ENCODE peak calls at places on chromosomes 12 and 14, in four cellular contexts. One of them, this sample, is unnamed.

GRCh38 chr12:45663452-45663851 is 66.1 kb upstream of the ARID2 start:
- DNase-seq in dorsolateral prefrontal cortex: no peak
- DNase-seq in IMR-90: no peak
- DNase-seq in psoas muscle: no peak
- DNase-seq in this sample: no peak

GRCh38 chr14:89270439-89271227 is 146.4 kb downstream of the FOXN3 start:
- DNase-seq in dorsolateral prefrontal cortex: no peak
- DNase-seq in IMR-90: no peak
- DNase-seq in psoas muscle: no peak
- DNase-seq in this sample: no peak

GRCh38 chr14:59474172-59474571 is 9.0 kb upstream of the GPR135 start:
- DNase-seq in dorsolateral prefrontal cortex: no peak
- DNase-seq in IMR-90: peak; percentile 72
- DNase-seq in psoas muscle: no peak
- DNase-seq in this sample: no peak

GRCh38 chr12:60201891-60202290 is 606.1 kb downstream of the SLC16A7 start:
- DNase-seq in dorsolateral prefrontal cortex: no peak
- DNase-seq in IMR-90: peak; percentile 28
- DNase-seq in psoas muscle: no peak
- DNase-seq in this sample: no peak

GRCh38 chr12:124824195-124824594 is 39.5 kb downstream of the SCARB1 start:
- DNase-seq in dorsolateral prefrontal cortex: no peak
- DNase-seq in IMR-90: no peak
- DNase-seq in psoas muscle: no peak
- DNase-seq in this sample: no peak

GRCh38 chr12:96487214-96487613 is 2.2 kb upstream of the CFAP54 start:
- DNase-seq in dorsolateral prefrontal cortex: no peak
- DNase-seq in IMR-90: peak; percentile 88
- DNase-seq in psoas muscle: no peak
- DNase-seq in this sample: peak; percentile 39

GRCh38 chr14:75202671-75203070 is 26.3 kb upstream of the TMED10 start:
- DNase-seq in dorsolateral prefrontal cortex: no peak
- DNase-seq in IMR-90: no peak
- DNase-seq in psoas muscle: no peak
- DNase-seq in this sample: no peak

GRCh38 chr12:33596061-33596460 is 156.4 kb upstream of the SYT10 start:
- DNase-seq in dorsolateral prefrontal cortex: no peak
- DNase-seq in IMR-90: no peak
- DNase-seq in psoas muscle: no peak
- DNase-seq in this sample: no peak

GRCh38 chr14:104113631-104114420 is 24.6 kb upstream of the KIF26A start:
- DNase-seq in dorsolateral prefrontal cortex: no peak
- DNase-seq in IMR-90: no peak
- DNase-seq in psoas muscle: peak; percentile 10
- DNase-seq in this sample: no peak
- H3K27me3 ChIP-seq in dorsolateral prefrontal cortex: peaks cover 16% of the 10 kb centered on the region
- H3K27me3 ChIP-seq in IMR-90: peaks cover 17% of the 10 kb centered on the region
- H3K27me3 ChIP-seq in psoas muscle: no peaks in the 10 kb centered on the region
- H3K27me3 ChIP-seq in this sample: peaks cover 10% of the 10 kb centered on the region

GRCh38 chr12:57755194-57755453 is 221 bp downstream of the MARCHF9 start:
- DNase-seq in dorsolateral prefrontal cortex: no peak
- DNase-seq in IMR-90: no peak
- DNase-seq in psoas muscle: no peak
- DNase-seq in this sample: no peak

GRCh38 chr12:57753938-57754337 is 965 bp upstream of the MARCHF9 start:
- DNase-seq in dorsolateral prefrontal cortex: no peak
- DNase-seq in IMR-90: no peak
- DNase-seq in psoas muscle: no peak
- DNase-seq in this sample: no peak

GRCh38 chr12:57756406-57757341 is 1.8 kb downstream of the MARCHF9 start:
- DNase-seq in dorsolateral prefrontal cortex: no peak
- DNase-seq in IMR-90: no peak
- DNase-seq in psoas muscle: no peak
- DNase-seq in this sample: no peak

GRCh38 chr12:57754411-57755193 is at the start of gene MARCHF9:
- DNase-seq in dorsolateral prefrontal cortex: no peak
- DNase-seq in IMR-90: no peak
- DNase-seq in psoas muscle: peak; percentile 54
- DNase-seq in this sample: no peak

GRCh38 chr12:57755454-57756372 is 810 bp downstream of the MARCHF9 start:
- DNase-seq in dorsolateral prefrontal cortex: no peak
- DNase-seq in IMR-90: no peak
- DNase-seq in psoas muscle: no peak
- DNase-seq in this sample: no peak
- H3K27me3 ChIP-seq in dorsolateral prefrontal cortex: no peaks in the 10 kb centered on the region
- H3K27me3 ChIP-seq in IMR-90: peaks cover 10% of the 10 kb centered on the region
- H3K27me3 ChIP-seq in psoas muscle: no peaks in the 10 kb centered on the region
- H3K27me3 ChIP-seq in this sample: peaks cover 6% of the 10 kb centered on the region

GRCh38 chr12:130142736-130143135 is 19.5 kb upstream of the FZD10 start:
- DNase-seq in dorsolateral prefrontal cortex: no peak
- DNase-seq in IMR-90: no peak
- DNase-seq in psoas muscle: no peak
- DNase-seq in this sample: no peak

GRCh38 chr12:130139971-130140547 is 22.2 kb upstream of the FZD10 start:
- DNase-seq in dorsolateral prefrontal cortex: no peak
- DNase-seq in IMR-90: no peak
- DNase-seq in psoas muscle: no peak
- DNase-seq in this sample: no peak

GRCh38 chr12:130139541-130139940 is 22.7 kb upstream of the FZD10 start:
- DNase-seq in dorsolateral prefrontal cortex: no peak
- DNase-seq in IMR-90: no peak
- DNase-seq in psoas muscle: no peak
- DNase-seq in this sample: no peak

GRCh38 chr12:130141901-130142683 is 20.2 kb upstream of the FZD10 start:
- DNase-seq in dorsolateral prefrontal cortex: no peak
- DNase-seq in IMR-90: no peak
- DNase-seq in psoas muscle: no peak
- DNase-seq in this sample: no peak

GRCh38 chr12:130141105-130141504 is 21.2 kb upstream of the FZD10 start:
- DNase-seq in dorsolateral prefrontal cortex: no peak
- DNase-seq in IMR-90: no peak
- DNase-seq in psoas muscle: no peak
- DNase-seq in this sample: no peak
- H3K27me3 ChIP-seq in dorsolateral prefrontal cortex: no peaks in the 10 kb centered on the region
- H3K27me3 ChIP-seq in IMR-90: no peaks in the 10 kb centered on the region
- H3K27me3 ChIP-seq in psoas muscle: no peaks in the 10 kb centered on the region
- H3K27me3 ChIP-seq in this sample: no peaks in the 10 kb centered on the region

GRCh38 chr14:37168721-37169120 is 3.7 kb downstream of the SLC25A21 start:
- DNase-seq in dorsolateral prefrontal cortex: no peak
- DNase-seq in IMR-90: no peak
- DNase-seq in psoas muscle: no peak
- DNase-seq in this sample: no peak
- H3K27me3 ChIP-seq in dorsolateral prefrontal cortex: no peaks in the 10 kb centered on the region
- H3K27me3 ChIP-seq in IMR-90: no peaks in the 10 kb centered on the region
- H3K27me3 ChIP-seq in psoas muscle: no peaks in the 10 kb centered on the region
- H3K27me3 ChIP-seq in this sample: no peaks in the 10 kb centered on the region

GRCh38 chr12:131275824-131276223 is 322.1 kb downstream of the ADGRD1 start:
- DNase-seq in dorsolateral prefrontal cortex: no peak
- DNase-seq in IMR-90: no peak
- DNase-seq in psoas muscle: no peak
- DNase-seq in this sample: no peak
- H3K27me3 ChIP-seq in dorsolateral prefrontal cortex: no peaks in the 10 kb centered on the region
- H3K27me3 ChIP-seq in IMR-90: no peaks in the 10 kb centered on the region
- H3K27me3 ChIP-seq in psoas muscle: no peaks in the 10 kb centered on the region
- H3K27me3 ChIP-seq in this sample: no peaks in the 10 kb centered on the region

GRCh38 chr14:96737869-96738268 is 59.3 kb upstream of the VRK1 start:
- DNase-seq in dorsolateral prefrontal cortex: no peak
- DNase-seq in IMR-90: no peak
- DNase-seq in psoas muscle: no peak
- DNase-seq in this sample: no peak
- H3K27me3 ChIP-seq in dorsolateral prefrontal cortex: peaks cover 9% of the 10 kb centered on the region
- H3K27me3 ChIP-seq in IMR-90: peaks cover 48% of the 10 kb centered on the region
- H3K27me3 ChIP-seq in psoas muscle: no peaks in the 10 kb centered on the region
- H3K27me3 ChIP-seq in this sample: peaks cover 14% of the 10 kb centered on the region

GRCh38 chr12:114681149-114681849 is 2.7 kb downstream of the TBX3 start:
- DNase-seq in dorsolateral prefrontal cortex: no peak
- DNase-seq in IMR-90: peak; percentile 65
- DNase-seq in psoas muscle: peak; percentile 25
- DNase-seq in this sample: no peak

GRCh38 chr12:114679942-114680341 is 4.0 kb downstream of the TBX3 start:
- DNase-seq in dorsolateral prefrontal cortex: no peak
- DNase-seq in IMR-90: no peak
- DNase-seq in psoas muscle: no peak
- DNase-seq in this sample: no peak

GRCh38 chr12:114679452-114679875 is 4.5 kb downstream of the TBX3 start:
- DNase-seq in dorsolateral prefrontal cortex: no peak
- DNase-seq in IMR-90: peak; percentile 71
- DNase-seq in psoas muscle: no peak
- DNase-seq in this sample: no peak

GRCh38 chr12:114682101-114682919 is 1.7 kb downstream of the TBX3 start:
- DNase-seq in dorsolateral prefrontal cortex: no peak
- DNase-seq in IMR-90: no peak
- DNase-seq in psoas muscle: no peak
- DNase-seq in this sample: no peak

GRCh38 chr12:114680498-114681148 is 3.4 kb downstream of the TBX3 start:
- DNase-seq in dorsolateral prefrontal cortex: no peak
- DNase-seq in IMR-90: no peak
- DNase-seq in psoas muscle: no peak
- DNase-seq in this sample: no peak
- H3K27me3 ChIP-seq in dorsolateral prefrontal cortex: peaks cover 76% of the 10 kb centered on the region
- H3K27me3 ChIP-seq in IMR-90: no peaks in the 10 kb centered on the region
- H3K27me3 ChIP-seq in psoas muscle: no peaks in the 10 kb centered on the region
- H3K27me3 ChIP-seq in this sample: no peaks in the 10 kb centered on the region

GRCh38 chr12:4810219-4810671 is 90.0 kb downstream of the GALNT8 start:
- DNase-seq in dorsolateral prefrontal cortex: no peak
- DNase-seq in IMR-90: no peak
- DNase-seq in psoas muscle: no peak
- DNase-seq in this sample: no peak
- H3K27me3 ChIP-seq in dorsolateral prefrontal cortex: no peaks in the 10 kb centered on the region
- H3K27me3 ChIP-seq in IMR-90: peaks cover 24% of the 10 kb centered on the region
- H3K27me3 ChIP-seq in psoas muscle: peaks cover 5% of the 10 kb centered on the region
- H3K27me3 ChIP-seq in this sample: peaks cover 18% of the 10 kb centered on the region

GRCh38 chr14:100567877-100568163 is 19.4 kb downstream of the BEGAIN start:
- DNase-seq in dorsolateral prefrontal cortex: no peak
- DNase-seq in IMR-90: no peak
- DNase-seq in psoas muscle: no peak
- DNase-seq in this sample: no peak

GRCh38 chr14:100568164-100568997 is 18.8 kb downstream of the BEGAIN start:
- DNase-seq in dorsolateral prefrontal cortex: no peak
- DNase-seq in IMR-90: no peak
- DNase-seq in psoas muscle: no peak
- DNase-seq in this sample: no peak

GRCh38 chr14:100566119-100566518 is 21.1 kb downstream of the BEGAIN start:
- DNase-seq in dorsolateral prefrontal cortex: no peak
- DNase-seq in IMR-90: no peak
- DNase-seq in psoas muscle: no peak
- DNase-seq in this sample: no peak

GRCh38 chr14:100566586-100566985 is 20.6 kb downstream of the BEGAIN start:
- DNase-seq in dorsolateral prefrontal cortex: no peak
- DNase-seq in IMR-90: no peak
- DNase-seq in psoas muscle: no peak
- DNase-seq in this sample: no peak

GRCh38 chr14:100567009-100567876 is 20.0 kb downstream of the BEGAIN start:
- DNase-seq in dorsolateral prefrontal cortex: no peak
- DNase-seq in IMR-90: no peak
- DNase-seq in psoas muscle: no peak
- DNase-seq in this sample: no peak
- H3K27me3 ChIP-seq in dorsolateral prefrontal cortex: no peaks in the 10 kb centered on the region
- H3K27me3 ChIP-seq in IMR-90: peaks cover 86% of the 10 kb centered on the region
- H3K27me3 ChIP-seq in psoas muscle: no peaks in the 10 kb centered on the region
- H3K27me3 ChIP-seq in this sample: peaks cover 51% of the 10 kb centered on the region

This sample was measured in BJ.